ENCODE peak calls at places on chromosome 13, in five cellular contexts. E, Y, A, Q and C are unnamed samples.

GRCh38 chr13:80276371-80277289 is 64.3 kb downstream of the SPRY2 start:
- DNase-seq in E (no peak), Y (no peak), A (peak), Q (no peak), C (peak)

GRCh38 chr13:35884211-35884610 is 247.0 kb downstream of the DCLK1 start:
- DNase-seq in E (no peak), Y (no peak), A (no peak), Q (no peak), C (no peak)

GRCh38 chr13:75444016-75444415 is 38.0 kb downstream of the TBC1D4 start:
- DNase-seq in E (no peak), Y (no peak), A (no peak), Q (no peak), C (no peak)

GRCh38 chr13:68168448-68168847 is 938.3 kb upstream of the PCDH9 start:
- DNase-seq in E (no peak), Y (no peak), A (no peak), Q (no peak), C (no peak)

GRCh38 chr13:43516401-43516826 is 270.4 kb downstream of the ENOX1 start:
- DNase-seq in E (no peak), Y (no peak), A (no peak), Q (peak), C (peak)

GRCh38 chr13:91045351-91046034 is 302.0 kb upstream of the MIR17HG start:
- DNase-seq in E (no peak), Y (no peak), A (no peak), Q (no peak), C (no peak)

GRCh38 chr13:74158028-74158427 is 23.8 kb upstream of the KLF12 start:
- DNase-seq in E (no peak), Y (no peak), A (no peak), Q (no peak), C (no peak)

GRCh38 chr13:113090806-113091205 is 14.8 kb upstream of the F7 start:
- DNase-seq in E (no peak), Y (no peak), A (no peak), Q (no peak), C (no peak)

GRCh38 chr13:106284358-106284757 is 251.1 kb downstream of the EFNB2 start:
- DNase-seq in E (no peak), Y (no peak), A (no peak), Q (no peak), C (peak)

GRCh38 chr13:81577601-81578000 is 1236.7 kb upstream of the SPRY2 start:
- DNase-seq in E (no peak), Y (no peak), A (no peak), Q (no peak), C (no peak)

GRCh38 chr13:101049166-101049850 is 367.0 kb downstream of the NALCN start:
- DNase-seq in E (no peak), Y (no peak), A (no peak), Q (no peak), C (no peak)

GRCh38 chr13:99894105-99894504 is 77.5 kb downstream of the ZIC5 start:
- DNase-seq in E (no peak), Y (no peak), A (peak), Q (no peak), C (no peak)

GRCh38 chr13:75135325-75135825 is 346.6 kb downstream of the TBC1D4 start:
- DNase-seq in E (no peak), Y (no peak), A (no peak), Q (peak), C (peak)

GRCh38 chr13:74288361-74288911 is 154.2 kb upstream of the KLF12 start:
- DNase-seq in E (peak), Y (no peak), A (peak), Q (no peak), C (no peak)

GRCh38 chr13:106104281-106104901 is 431.1 kb downstream of the EFNB2 start:
- DNase-seq in E (no peak), Y (no peak), A (no peak), Q (no peak), C (peak)

GRCh38 chr13:63408227-63409202 is 1992.9 kb upstream of the PCDH20 start:
- DNase-seq in E (no peak), Y (no peak), A (no peak), Q (peak), C (no peak)

GRCh38 chr13:109654341-109655205 is 131.8 kb downstream of the IRS2 start:
- DNase-seq in E (no peak), Y (no peak), A (no peak), Q (no peak), C (no peak)

GRCh38 chr13:20049558-20050473 is 91.3 kb downstream of the ZMYM2 start:
- DNase-seq in E (no peak), Y (no peak), A (peak), Q (no peak), C (no peak)

GRCh38 chr13:50228527-50228926 is 213.3 kb downstream of the KCNRG start:
- DNase-seq in E (no peak), Y (no peak), A (no peak), Q (no peak), C (no peak)

GRCh38 chr13:49297338-49297737 is 49.6 kb downstream of the CDADC1 start:
- DNase-seq in E (no peak), Y (no peak), A (no peak), Q (no peak), C (no peak)

GRCh38 chr13:50377726-50378270 is 362.6 kb downstream of the KCNRG start:
- DNase-seq in E (no peak), Y (no peak), A (no peak), Q (no peak), C (no peak)

GRCh38 chr13:112746044-112746443 is 56.2 kb downstream of the ATP11A start:
- DNase-seq in E (no peak), Y (no peak), A (no peak), Q (no peak), C (no peak)

GRCh38 chr13:24228852-24229458 is 68.4 kb downstream of the SPATA13 start:
- DNase-seq in E (no peak), Y (no peak), A (peak), Q (peak), C (no peak)

GRCh38 chr13:113924184-113924583 is 49.7 kb downstream of the C13orf46 start:
- DNase-seq in E (no peak), Y (no peak), A (no peak), Q (no peak), C (no peak)